ENCODE peak calls at places on chromosomes 6 and 20, in five cellular contexts. L is HEK293T; O is transverse colon; T is WTC11; P is naive thymus-derived CD4-positive, alpha-beta T cell. G is an unnamed sample.

GRCh38 chr20:33501000-33501399 is 11.1 kb downstream of the CBFA2T2 start:
- DNase-seq in O (no peak), P (no peak), T (no peak), L (no peak), G (no peak)

GRCh38 chr6:37806213-37806612 is 13.3 kb upstream of the ZFAND3 start:
- DNase-seq in L (no peak), T (no peak), P (no peak), O (no peak), G (no peak)

GRCh38 chr6:33771342-33772113 is 17.4 kb downstream of the LEMD2 start:
- DNase-seq in P (peak; percentile 69), T (peak; percentile 86), O (peak; percentile 69), L (peak; percentile 85), G (peak; percentile 83)

GRCh38 chr6:26223677-26224546 is 136.7 kb downstream of the HFE start:
- DNase-seq in T (no peak), O (peak; percentile 79), P (peak; percentile 86), L (peak; percentile 63), G (peak; percentile 92)

GRCh38 chr6:31572041-31572911 is at the start of gene LTA:
- DNase-seq in L (no peak), P (peak; percentile 77), T (no peak), O (peak; percentile 43), G (no peak)

GRCh38 chr20:4102381-4102780 is 87.0 kb upstream of the RNF24 start:
- DNase-seq in L (no peak), T (no peak), P (no peak), O (no peak), G (no peak)

GRCh38 chr6:24858154-24858801 is 59.6 kb upstream of the ARMH2 start:
- DNase-seq in O (peak; percentile 31), L (no peak), T (no peak), P (peak; percentile 54), G (peak; percentile 26)

GRCh38 chr6:88997365-88997764 is 33.9 kb upstream of the RNGTT start:
- DNase-seq in T (no peak), P (no peak), L (no peak), O (no peak), G (no peak)

GRCh38 chr20:62636446-62636845 is 5.9 kb upstream of the SLCO4A1 start:
- DNase-seq in L (no peak), O (no peak), T (no peak), P (no peak), G (peak; percentile 80)

GRCh38 chr6:73369563-73369962 is at the start of gene OOEP:
- DNase-seq in O (no peak), T (no peak), P (no peak), L (no peak), G (no peak)

GRCh38 chr6:40474937-40475336 is 112.2 kb downstream of the LRFN2 start:
- DNase-seq in O (no peak), P (no peak), T (peak; percentile 25), L (no peak), G (no peak)

GRCh38 chr20:5928831-5929715 is 21.3 kb downstream of the TRMT6 start:
- DNase-seq in T (no peak), O (no peak), L (no peak), P (no peak), G (no peak)

GRCh38 chr6:44022296-44022661 is 105.0 kb downstream of the MRPL14 start:
- DNase-seq in T (no peak), O (no peak), L (no peak), P (no peak), G (peak; percentile 9)

GRCh38 chr6:141677598-141678211 is 455.0 kb upstream of the GJE1 start:
- DNase-seq in P (peak; percentile 2), O (no peak), T (no peak), L (peak; percentile 20), G (peak; percentile 76)

GRCh38 chr20:36183155-36183944 is 28.8 kb downstream of the EPB41L1 start:
- DNase-seq in P (no peak), T (no peak), L (no peak), O (no peak), G (no peak)

GRCh38 chr6:73231986-73232391 is 6.7 kb upstream of the KHDC1L start:
- DNase-seq in T (no peak), L (no peak), O (no peak), P (no peak), G (peak; percentile 80)

GRCh38 chr20:54148947-54149764 is 24.6 kb downstream of the CYP24A1 start:
- DNase-seq in O (peak; percentile 83), P (no peak), L (no peak), T (no peak), G (no peak)

GRCh38 chr6:7249946-7250643 is 62.9 kb downstream of the SSR1 start:
- DNase-seq in O (no peak), L (no peak), P (no peak), T (no peak), G (no peak)

GRCh38 chr6:136037885-136038460 is 186.5 kb downstream of the PDE7B start:
- DNase-seq in L (no peak), T (no peak), P (no peak), O (no peak), G (no peak)

GRCh38 chr6:131281471-131282270 is 146.4 kb downstream of the AKAP7 start:
- DNase-seq in O (peak; percentile 41), P (peak; percentile 85), T (peak; percentile 59), L (no peak), G (peak; percentile 71)

GRCh38 chr6:18166314-18167007 is 11.2 kb downstream of the KDM1B start:
- DNase-seq in P (no peak), L (no peak), T (no peak), O (no peak), G (no peak)

GRCh38 chr6:31898200-31899011 is 908 bp upstream of the EHMT2 start:
- DNase-seq in T (no peak), P (peak; percentile 63), L (peak; percentile 42), O (peak; percentile 41), G (peak; percentile 59)

GRCh38 chr6:140957334-140957733 is 1175.4 kb upstream of the GJE1 start:
- DNase-seq in T (no peak), P (no peak), O (no peak), L (no peak), G (no peak)

GRCh38 chr6:21915707-21916399 is 322.3 kb downstream of the SOX4 start:
- DNase-seq in T (no peak), L (no peak), O (no peak), P (no peak), G (no peak)

GRCh38 chr6:166786704-166787293 is 159.7 kb upstream of the RPS6KA2 start:
- DNase-seq in O (no peak), T (no peak), P (peak; percentile 64), L (peak; percentile 71), G (peak; percentile 86)

GRCh38 chr6:38570750-38571149 is 69.0 kb downstream of the BTBD9 start:
- DNase-seq in O (no peak), P (peak; percentile 10), L (no peak), T (no peak), G (peak; percentile 64)

GRCh38 chr20:3927486-3928291 is 38.5 kb downstream of the PANK2 start:
- DNase-seq in P (no peak), O (no peak), T (no peak), L (no peak), G (peak; percentile 11)